ENCODE peak calls at places on chromosomes 3 and 15, in five cellular contexts. One of them, this sample, is unnamed.

GRCh38 chr3:20041197-20041780 is 1.0 kb downstream of the KAT2B start:
- DNase-seq in stimulated activated CD4-positive, alpha-beta T cell treated with anti-CD3 and anti-CD28 coated beads, Interleukin-2, amount 100 ng/mL, for 24 hours: peak
- DNase-seq in lung: peak
- DNase-seq in brain microvascular endothelial cell: peak
- DNase-seq in MM.1S: peak
- DNase-seq in this sample: peak

GRCh38 chr15:63610209-63610841 is 13.1 kb downstream of the FBXL22 start:
- DNase-seq in lung: peak
- DNase-seq in MM.1S: peak
- DNase-seq in stimulated activated CD4-positive, alpha-beta T cell treated with anti-CD3 and anti-CD28 coated beads, Interleukin-2, amount 100 ng/mL, for 24 hours: peak
- DNase-seq in brain microvascular endothelial cell: peak
- DNase-seq in this sample: peak

GRCh38 chr15:24823473-24823872 is 131.3 kb upstream of the SNRPN start:
- DNase-seq in MM.1S: no peak
- DNase-seq in stimulated activated CD4-positive, alpha-beta T cell treated with anti-CD3 and anti-CD28 coated beads, Interleukin-2, amount 100 ng/mL, for 24 hours: no peak
- DNase-seq in lung: no peak
- DNase-seq in brain microvascular endothelial cell: no peak
- DNase-seq in this sample: peak

GRCh38 chr3:60746690-60747416 is 504.4 kb downstream of the FHIT start:
- DNase-seq in stimulated activated CD4-positive, alpha-beta T cell treated with anti-CD3 and anti-CD28 coated beads, Interleukin-2, amount 100 ng/mL, for 24 hours: no peak
- DNase-seq in MM.1S: no peak
- DNase-seq in brain microvascular endothelial cell: no peak
- DNase-seq in lung: no peak
- DNase-seq in this sample: peak

GRCh38 chr15:36591534-36592411 is 12.3 kb downstream of the CDIN1 start:
- DNase-seq in brain microvascular endothelial cell: no peak
- DNase-seq in lung: no peak
- DNase-seq in MM.1S: no peak
- DNase-seq in stimulated activated CD4-positive, alpha-beta T cell treated with anti-CD3 and anti-CD28 coated beads, Interleukin-2, amount 100 ng/mL, for 24 hours: no peak
- DNase-seq in this sample: peak

GRCh38 chr15:91142097-91142744 is 42.2 kb downstream of the SV2B start:
- DNase-seq in MM.1S: peak
- DNase-seq in lung: no peak
- DNase-seq in stimulated activated CD4-positive, alpha-beta T cell treated with anti-CD3 and anti-CD28 coated beads, Interleukin-2, amount 100 ng/mL, for 24 hours: no peak
- DNase-seq in brain microvascular endothelial cell: no peak
- DNase-seq in this sample: peak

GRCh38 chr3:30231277-30232141 is 374.9 kb upstream of the TGFBR2 start:
- DNase-seq in MM.1S: peak
- DNase-seq in stimulated activated CD4-positive, alpha-beta T cell treated with anti-CD3 and anti-CD28 coated beads, Interleukin-2, amount 100 ng/mL, for 24 hours: no peak
- DNase-seq in lung: no peak
- DNase-seq in brain microvascular endothelial cell: no peak
- DNase-seq in this sample: no peak

GRCh38 chr3:157837341-157837740 is 268.9 kb downstream of the SHOX2 start:
- DNase-seq in stimulated activated CD4-positive, alpha-beta T cell treated with anti-CD3 and anti-CD28 coated beads, Interleukin-2, amount 100 ng/mL, for 24 hours: no peak
- DNase-seq in lung: no peak
- DNase-seq in brain microvascular endothelial cell: no peak
- DNase-seq in MM.1S: no peak
- DNase-seq in this sample: no peak

GRCh38 chr3:172369590-172370259 is 78.5 kb downstream of the GHSR start:
- DNase-seq in stimulated activated CD4-positive, alpha-beta T cell treated with anti-CD3 and anti-CD28 coated beads, Interleukin-2, amount 100 ng/mL, for 24 hours: no peak
- DNase-seq in brain microvascular endothelial cell: no peak
- DNase-seq in MM.1S: no peak
- DNase-seq in lung: no peak
- DNase-seq in this sample: no peak